ENCODE peak calls at places on chromosomes 12 and 14, in five cellular contexts. N is mesenchymal stem cell, Z is H9, O is H1, R is trophoblast cell. L is an unnamed sample.

GRCh38 chr14:102540310-102541028 is 30.9 kb upstream of the ANKRD9 start:
- DNase-seq in N (no peak), Z (no peak), O (no peak), R (peak; percentile 98), L (no peak)

GRCh38 chr12:75756771-75757170 is 245.4 kb upstream of the KRR1 start:
- DNase-seq in N (no peak), Z (no peak), O (no peak), R (no peak), L (no peak)

GRCh38 chr12:2161478-2161877 is 108.7 kb downstream of the CACNA1C start:
- DNase-seq in N (peak; percentile 43), Z (no peak), O (no peak), R (no peak), L (no peak)

GRCh38 chr12:56078931-56079728 is 835 bp upstream of the ERBB3 start:
- DNase-seq in N (peak; percentile 89), Z (peak; percentile 97), O (peak; percentile 82), R (peak; percentile 96), L (peak; percentile 71)

GRCh38 chr14:60590907-60591510 is 58.3 kb downstream of the SIX1 start:
- DNase-seq in N (no peak), Z (no peak), O (no peak), R (no peak), L (no peak)

GRCh38 chr12:77151030-77151429 is 85.7 kb upstream of the E2F7 start:
- DNase-seq in N (no peak), Z (no peak), O (no peak), R (peak; percentile 74), L (no peak)

GRCh38 chr12:117166107-117166506 is 24.2 kb downstream of the FBXO21 start:
- DNase-seq in N (no peak), Z (no peak), O (no peak), R (no peak), L (no peak)

GRCh38 chr12:123089125-123089524 is 61.8 kb downstream of the PITPNM2 start:
- DNase-seq in N (no peak), Z (no peak), O (no peak), R (no peak), L (no peak)

GRCh38 chr14:105138551-105139111 is 29.9 kb downstream of the JAG2 start:
- DNase-seq in N (no peak), Z (no peak), O (no peak), R (no peak), L (no peak)

GRCh38 chr14:105139212-105139825 is 29.3 kb downstream of the JAG2 start:
- DNase-seq in N (no peak), Z (peak; percentile 20), O (no peak), R (no peak), L (no peak)

GRCh38 chr14:105141026-105141425 is 27.6 kb downstream of the JAG2 start:
- DNase-seq in N (no peak), Z (peak; percentile 11), O (no peak), R (no peak), L (no peak)

GRCh38 chr14:105140581-105140980 is 28.0 kb downstream of the JAG2 start:
- DNase-seq in N (no peak), Z (peak; percentile 12), O (no peak), R (no peak), L (no peak)

DNA sequence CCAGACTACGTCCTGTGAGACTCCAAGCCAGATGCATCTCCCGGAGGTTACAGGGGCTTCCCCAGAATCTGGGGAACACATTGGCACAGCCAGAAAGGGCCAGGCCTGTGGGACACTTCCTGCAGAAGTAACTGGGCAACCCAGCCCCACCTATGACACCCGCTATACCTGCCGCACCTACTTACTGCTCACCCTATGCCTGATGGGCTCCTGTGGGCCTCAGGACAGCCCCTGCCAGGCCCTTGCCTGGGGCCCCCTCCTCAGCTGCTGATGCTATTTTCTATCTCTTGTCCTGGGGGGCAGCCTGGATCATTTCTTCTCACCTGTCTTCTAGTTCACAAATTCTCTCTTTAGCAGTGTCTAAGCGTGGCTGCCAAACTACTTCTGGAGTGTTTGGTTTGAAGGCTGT is 28.7 kb downstream of the JAG2 start:
- DNase-seq in N (no peak), Z (peak; percentile 9), O (no peak), R (no peak), L (no peak)
- H2BK12ac ChIP-seq in N (no peak overlapping the region), Z (no peak overlapping the region), O (no peak overlapping the region), R (no peak overlapping the region), L (no peak overlapping the region)

GRCh38 chr12:51417826-51418225 is 6.8 kb upstream of the SLC4A8 start:
- DNase-seq in N (no peak), Z (no peak), O (no peak), R (peak; percentile 91), L (no peak)

GRCh38 chr12:51421266-51421884 is 3.3 kb upstream of the SLC4A8 start:
- DNase-seq in N (peak; percentile 65), Z (peak; percentile 77), O (peak; percentile 15), R (peak; percentile 86), L (peak; percentile 69)

GRCh38 chr12:51424094-51424661 is 453 bp upstream of the SLC4A8 start:
- DNase-seq in N (peak; percentile 9), Z (no peak), O (no peak), R (no peak), L (no peak)

GRCh38 chr12:51415931-51416330 is 8.7 kb upstream of the SLC4A8 start:
- DNase-seq in N (no peak), Z (no peak), O (no peak), R (peak; percentile 76), L (no peak)

DNA sequence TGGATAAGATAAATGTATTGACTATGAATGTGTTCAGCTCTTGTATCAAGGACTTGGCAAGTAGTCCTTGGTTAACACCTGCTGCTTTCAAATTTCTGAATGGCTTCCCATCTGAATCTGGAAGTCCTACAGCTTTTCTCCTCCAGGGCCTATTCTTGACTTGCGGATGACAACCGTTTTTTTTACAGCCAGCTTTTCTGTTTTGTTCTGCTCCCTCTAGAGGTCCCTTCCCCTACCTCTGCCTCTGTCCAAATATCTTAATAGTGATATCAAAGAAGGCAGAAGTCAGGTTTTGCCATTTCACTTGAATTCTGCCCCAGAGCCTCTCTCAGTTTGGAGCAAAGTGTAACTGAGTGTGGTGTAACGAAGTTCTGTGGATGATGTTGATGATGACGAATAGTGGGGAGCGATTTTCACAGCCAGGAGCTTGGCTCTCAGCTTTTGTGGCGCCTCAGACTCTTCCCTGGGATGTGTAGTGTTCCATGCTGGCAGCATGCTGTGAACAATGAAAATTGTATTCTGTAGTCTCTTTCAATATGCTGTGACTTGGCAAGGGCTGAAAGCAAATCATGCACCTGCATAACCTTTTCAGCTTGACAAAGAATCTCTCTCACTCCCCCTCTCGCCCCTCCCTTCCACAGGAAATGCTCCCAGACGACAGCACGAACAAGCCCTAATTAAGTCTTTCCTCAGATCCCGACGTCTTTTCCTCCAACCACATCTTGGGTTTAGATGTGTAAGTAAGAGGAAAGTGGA is 5.0 kb upstream of the SLC4A8 start:
- DNase-seq in N (no peak), Z (peak; percentile 58), O (no peak), R (peak; percentile 29), L (no peak)
- H3K4me2 ChIP-seq in N (no peak overlapping the region), Z (no peak overlapping the region), O (peak overlapping the region; percentile 38), R (peak overlapping the region; percentile 61), L (peak overlapping the region; percentile 26)

GRCh38 chr12:112861284-112861683 is 45.5 kb upstream of the OAS1 start:
- DNase-seq in N (no peak), Z (no peak), O (no peak), R (no peak), L (no peak)
- H2BK12ac ChIP-seq in N (no peak overlapping the region), Z (no peak overlapping the region), O (no peak overlapping the region), R (no peak overlapping the region), L (no peak overlapping the region)

GRCh38 chr14:20441466-20441865 is 5.5 kb upstream of the KLHL33 start:
- DNase-seq in N (no peak), Z (no peak), O (no peak), R (no peak), L (no peak)
- H3K4me2 ChIP-seq in N (no peak overlapping the region), Z (no peak overlapping the region), O (no peak overlapping the region), R (no peak overlapping the region), L (no peak overlapping the region)

DNA sequence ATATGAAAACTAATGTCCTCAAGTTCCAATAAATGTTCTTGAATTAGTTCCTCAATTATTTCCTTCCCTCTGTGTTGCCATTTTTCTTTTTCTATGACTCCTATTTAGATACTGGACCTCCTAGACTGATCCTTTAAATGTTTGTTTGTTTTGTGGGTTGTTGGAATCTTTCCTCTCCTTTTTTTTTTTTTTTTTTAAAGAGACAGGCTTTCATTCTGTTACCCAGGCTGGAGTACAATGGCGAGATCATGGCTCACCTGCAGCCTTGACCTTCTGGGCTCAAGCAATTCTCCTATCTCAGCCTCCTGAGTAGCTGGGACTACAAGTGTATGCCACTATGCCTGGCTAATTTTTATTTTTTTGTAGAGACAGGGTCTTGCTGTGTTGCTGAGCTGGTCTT is 9.6 kb downstream of the PRKAG1 start:
- DNase-seq in N (no peak), Z (no peak), O (no peak), R (no peak), L (no peak)
- H2BK12ac ChIP-seq in N (no peak overlapping the region), Z (no peak overlapping the region), O (no peak overlapping the region), R (no peak overlapping the region), L (no peak overlapping the region)

GRCh38 chr12:24708718-24709117 is 240.2 kb downstream of the BCAT1 start:
- DNase-seq in N (no peak), Z (no peak), O (no peak), R (no peak), L (no peak)

GRCh38 chr12:24708029-24708428 is 240.9 kb downstream of the BCAT1 start:
- DNase-seq in N (no peak), Z (no peak), O (no peak), R (peak; percentile 13), L (no peak)

GRCh38 chr12:24709201-24709600 is 239.7 kb downstream of the BCAT1 start:
- DNase-seq in N (peak; percentile 48), Z (no peak), O (no peak), R (no peak), L (no peak)

GRCh38 chr12:24707379-24707778 is 241.5 kb downstream of the BCAT1 start:
- DNase-seq in N (no peak), Z (no peak), O (no peak), R (no peak), L (no peak)

DNA sequence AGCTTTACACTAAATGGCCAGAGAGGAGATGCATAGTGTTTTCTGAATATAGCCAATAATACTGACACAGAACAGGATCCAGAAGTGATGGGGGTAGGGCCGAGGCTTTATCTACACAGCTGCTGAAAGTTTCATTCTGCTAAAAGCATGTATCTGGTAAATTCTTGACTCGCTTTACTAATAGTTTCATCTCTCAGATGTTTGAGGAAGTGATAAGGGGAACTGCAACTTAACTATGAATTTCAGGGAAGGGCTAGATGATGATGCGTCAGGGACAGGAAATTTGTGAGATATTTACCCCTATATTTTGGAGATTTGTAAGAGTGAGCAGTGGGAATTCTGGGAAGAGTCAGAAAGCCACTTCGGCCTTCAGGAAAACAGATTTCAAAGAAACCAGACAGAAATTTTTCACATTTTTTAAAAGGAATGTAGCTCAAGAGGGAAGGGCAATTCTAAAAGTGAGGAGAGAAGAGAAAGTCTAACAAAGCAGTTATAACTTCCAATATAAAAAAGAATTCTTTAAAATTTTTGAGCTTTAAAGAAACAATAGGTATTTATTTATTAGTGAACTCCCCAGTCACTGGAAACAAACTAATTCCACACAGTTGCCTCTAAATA is 243.1 kb downstream of the BCAT1 start:
- DNase-seq in N (no peak), Z (no peak), O (no peak), R (peak; percentile 83), L (no peak)
- H3K4me2 ChIP-seq in N (no peak overlapping the region), Z (no peak overlapping the region), O (no peak overlapping the region), R (peak overlapping the region; percentile 7), L (no peak overlapping the region)

L was measured in neuronal stem cell.